ENCODE peak calls at places on chromosomes 2 and 18, in four cellular contexts. F, U, V and X are unnamed samples.

GRCh38 chr2:21256006-21256405 is 132.2 kb downstream of the TDRD15 start:
- DNase-seq in F (no peak), U (peak; percentile 67), V (peak; percentile 75), X (peak; percentile 55)

GRCh38 chr18:45662468-45662867 is 47.2 kb downstream of the SLC14A2 start:
- DNase-seq in F (no peak), U (peak; percentile 22), V (no peak), X (peak; percentile 67)

GRCh38 chr2:11071207-11071606 is 84.1 kb upstream of the SLC66A3 start:
- DNase-seq in F (no peak), U (peak; percentile 51), V (no peak), X (no peak)

GRCh38 chr2:9631976-9632700 is 1.3 kb upstream of the YWHAQ start:
- DNase-seq in F (no peak), U (peak; percentile 37), V (peak; percentile 64), X (no peak)

GRCh38 chr2:128646691-128647090 is 328.0 kb upstream of the HS6ST1 start:
- DNase-seq in F (peak; percentile 2), U (no peak), V (no peak), X (no peak)

GRCh38 chr2:37267685-37268084 is 36.2 kb downstream of the NDUFAF7 start:
- DNase-seq in F (no peak), U (no peak), V (no peak), X (no peak)

GRCh38 chr2:197573608-197574007 is 57.7 kb downstream of the MOB4 start:
- DNase-seq in F (no peak), U (no peak), V (no peak), X (no peak)

GRCh38 chr18:80022613-80023012 is 11.6 kb upstream of the RBFA start:
- DNase-seq in F (peak; percentile 20), U (peak; percentile 43), V (no peak), X (peak; percentile 41)

GRCh38 chr18:9615973-9616559 is 1.7 kb upstream of the PPP4R1 start:
- DNase-seq in F (no peak), U (no peak), V (no peak), X (peak; percentile 37)

GRCh38 chr2:25672500-25673169 is 742 bp downstream of the DTNB start:
- DNase-seq in F (peak; percentile 75), U (peak; percentile 61), V (peak; percentile 33), X (peak; percentile 40)

GRCh38 chr2:8595428-8595805 is 86.4 kb upstream of the ID2 start:
- DNase-seq in F (no peak), U (no peak), V (no peak), X (no peak)

GRCh38 chr2:66490588-66491001 is 55.7 kb downstream of the MEIS1 start:
- DNase-seq in F (no peak), U (peak; percentile 64), V (no peak), X (peak; percentile 49)

GRCh38 chr2:45643095-45643494 is 8.4 kb upstream of the PRKCE start:
- DNase-seq in F (no peak), U (no peak), V (no peak), X (no peak)

GRCh38 chr2:106107509-106108131 is 86.5 kb downstream of the UXS1 start:
- DNase-seq in F (no peak), U (no peak), V (no peak), X (peak; percentile 19)

GRCh38 chr2:164599954-164600589 is 21.2 kb downstream of the GRB14 start:
- DNase-seq in F (peak; percentile 37), U (peak; percentile 82), V (peak; percentile 40), X (peak; percentile 80)

GRCh38 chr2:219537657-219538487 is 5.7 kb downstream of the CHPF start:
- DNase-seq in F (no peak), U (no peak), V (no peak), X (no peak)

GRCh38 chr2:98805412-98806265 is 74.7 kb upstream of the MGAT4A start:
- DNase-seq in F (no peak), U (peak; percentile 85), V (peak; percentile 26), X (peak; percentile 21)

GRCh38 chr2:67462741-67463496 is 65.8 kb downstream of the ETAA1 start:
- DNase-seq in F (no peak), U (peak; percentile 12), V (no peak), X (no peak)

GRCh38 chr2:52518673-52519072 is 1248.9 kb upstream of the CHAC2 start:
- DNase-seq in F (no peak), U (no peak), V (no peak), X (no peak)

GRCh38 chr2:168961450-168962229 is 60.5 kb downstream of the G6PC2 start:
- DNase-seq in F (peak; percentile 40), U (peak; percentile 91), V (peak; percentile 31), X (peak; percentile 81)

GRCh38 chr2:72112421-72112820 is 35.2 kb downstream of the CYP26B1 start:
- DNase-seq in F (no peak), U (peak; percentile 45), V (no peak), X (peak; percentile 43)

GRCh38 chr18:42929857-42930256 is 185.6 kb downstream of the RIT2 start:
- DNase-seq in F (no peak), U (peak; percentile 77), V (no peak), X (peak; percentile 33)

GRCh38 chr2:28336264-28336992 is 56.2 kb upstream of the FOSL2 start:
- DNase-seq in F (no peak), U (no peak), V (no peak), X (no peak)

GRCh38 chr18:21682276-21683051 is 22.1 kb downstream of the ABHD3 start:
- DNase-seq in F (no peak), U (peak; percentile 83), V (peak; percentile 9), X (peak; percentile 72)

GRCh38 chr2:163595033-163595432 is 140.8 kb downstream of the FIGN start:
- DNase-seq in F (no peak), U (no peak), V (no peak), X (peak; percentile 12)

GRCh38 chr2:227761734-227762476 is 16.2 kb downstream of the SCYGR8 start:
- DNase-seq in F (no peak), U (no peak), V (no peak), X (no peak)

GRCh38 chr2:96117701-96118588 is 1.6 kb upstream of the ADRA2B start:
- DNase-seq in F (no peak), U (no peak), V (no peak), X (no peak)

GRCh38 chr18:32803571-32803970 is 30.7 kb upstream of the KLHL14 start:
- DNase-seq in F (no peak), U (no peak), V (no peak), X (no peak)

GRCh38 chr2:187580462-187581124 is 26.4 kb upstream of the TFPI start:
- DNase-seq in F (no peak), U (peak; percentile 88), V (no peak), X (peak; percentile 87)

GRCh38 chr18:53698907-53699306 is 525.6 kb downstream of the MBD2 start:
- DNase-seq in F (no peak), U (peak; percentile 61), V (peak; percentile 18), X (peak; percentile 45)

GRCh38 chr18:45775241-45775676 is 50.2 kb upstream of the SIGLEC15 start:
- DNase-seq in F (no peak), U (peak; percentile 94), V (peak; percentile 84), X (peak; percentile 78)

GRCh38 chr18:7383336-7383980 is 152.6 kb downstream of the LRRC30 start:
- DNase-seq in F (no peak), U (no peak), V (no peak), X (no peak)

GRCh38 chr18:23539911-23540475 is 36.7 kb downstream of the RMC1 start:
- DNase-seq in F (peak; percentile 43), U (no peak), V (no peak), X (no peak)

GRCh38 chr2:206435738-206436137 is 7.6 kb upstream of the ADAM23 start:
- DNase-seq in F (no peak), U (peak; percentile 10), V (no peak), X (no peak)

GRCh38 chr2:29014811-29015414 is 33.8 kb downstream of the TOGARAM2 start:
- DNase-seq in F (peak; percentile 51), U (peak; percentile 67), V (peak; percentile 63), X (peak; percentile 85)

GRCh38 chr2:217852812-217853211 is 150.0 kb downstream of the TNS1 start:
- DNase-seq in F (no peak), U (no peak), V (no peak), X (no peak)

GRCh38 chr2:170503971-170504819 is 210.9 kb upstream of the SP5 start:
- DNase-seq in F (no peak), U (peak; percentile 20), V (no peak), X (no peak)

GRCh38 chr18:76169733-76170132 is 325.3 kb downstream of the ZNF516 start:
- DNase-seq in F (no peak), U (no peak), V (no peak), X (no peak)

GRCh38 chr18:6543330-6543908 is 128.7 kb upstream of the L3MBTL4 start:
- DNase-seq in F (no peak), U (peak; percentile 70), V (no peak), X (peak; percentile 55)

GRCh38 chr2:120898961-120899360 is 163.3 kb downstream of the GLI2 start:
- DNase-seq in F (no peak), U (no peak), V (no peak), X (no peak)

GRCh38 chr2:64700133-64700809 is 46.6 kb upstream of the SERTAD2 start:
- DNase-seq in F (no peak), U (peak; percentile 38), V (no peak), X (no peak)
- H3K4me3 ChIP-seq in F (no peak overlapping the region), U (no peak overlapping the region), V (no peak overlapping the region), X (no peak overlapping the region)

GRCh38 chr2:198717451-198717850 is 740.3 kb downstream of the SATB2 start:
- DNase-seq in F (no peak), U (no peak), V (no peak), X (no peak)
- TF ChIP-seq CTCF in F (no peak), U (no peak), V (no peak), X (no peak)

GRCh38 chr2:241036397-241036963 is 38.1 kb downstream of the SNED1 start:
- DNase-seq in F (no peak), U (peak; percentile 8), V (no peak), X (peak; percentile 20)
- H3K4me3 ChIP-seq in F (no peak overlapping the region), U (peak overlapping the region; percentile 16), V (peak overlapping the region; percentile 44), X (no peak overlapping the region)

GRCh38 chr2:68901199-68901515 is 30.0 kb upstream of the BMP10 start:
- DNase-seq in F (no peak), U (peak; percentile 58), V (no peak), X (no peak)

GRCh38 chr2:68905116-68905515 is 33.9 kb upstream of the BMP10 start:
- DNase-seq in F (no peak), U (no peak), V (no peak), X (no peak)

GRCh38 chr2:68901561-68901960 is 30.4 kb upstream of the BMP10 start:
- DNase-seq in F (no peak), U (no peak), V (no peak), X (no peak)

GRCh38 chr2:68900496-68901198 is 29.4 kb upstream of the BMP10 start:
- DNase-seq in F (no peak), U (peak; percentile 17), V (no peak), X (no peak)
- TF ChIP-seq CTCF in F (peak; percentile 28), U (no peak), V (no peak), X (no peak)